ENCODE peak calls at places on chromosomes 6 and 20, in six cellular contexts. T, U, V, J, Y and N are unnamed samples. For H3K79me2, the result is how much of the 10 kb centered on the place peaks cover.

GRCh38 chr6:112938656-112939055 is 591.5 kb downstream of the RFPL4B start:
- DNase-seq in J (peak), Y (no peak), U (peak), V (no peak), T (no peak), N (peak)

GRCh38 chr6:127907960-127908640 is 7.2 kb upstream of the THEMIS start:
- DNase-seq in J (no peak), V (no peak), U (no peak), Y (no peak), T (no peak), N (no peak)

GRCh38 chr6:17388365-17388764 is 5.0 kb upstream of the CAP2 start:
- DNase-seq in V (no peak), T (no peak), U (no peak), J (no peak), Y (no peak), N (peak)

GRCh38 chr6:121925024-121925423 is 474.4 kb upstream of the HSF2 start:
- DNase-seq in Y (no peak), T (no peak), J (no peak), U (peak), V (no peak), N (no peak)

GRCh38 chr6:102517506-102517905 is 1124.0 kb downstream of the GRIK2 start:
- DNase-seq in U (no peak), V (no peak), J (no peak), T (no peak), Y (no peak), N (no peak)

GRCh38 chr6:132760256-132760655 is 2.6 kb upstream of the VNN2 start:
- DNase-seq in U (no peak), V (no peak), Y (no peak), J (no peak), T (no peak), N (no peak)

GRCh38 chr6:167930300-167930699 is 67.2 kb upstream of the KIF25 start:
- DNase-seq in V (no peak), T (no peak), J (no peak), Y (no peak), U (peak), N (peak)

GRCh38 chr6:28542440-28543293 is 17.0 kb downstream of the GPX5 start:
- DNase-seq in U (peak), J (peak), T (peak), Y (peak), V (peak), N (peak)

GRCh38 chr20:61120595-61121515 is 131.2 kb upstream of the CDH4 start:
- DNase-seq in J (peak), V (peak), U (peak), Y (no peak), T (peak), N (peak)

GRCh38 chr6:96340164-96340563 is 181.4 kb upstream of the UFL1 start:
- DNase-seq in Y (no peak), J (no peak), T (no peak), U (no peak), V (no peak), N (no peak)

GRCh38 chr20:20743511-20744169 is 31.2 kb upstream of the RALGAPA2 start:
- DNase-seq in T (no peak), V (peak), U (peak), J (no peak), Y (no peak), N (no peak)

GRCh38 chr6:43509142-43509983 is 783 bp downstream of the LRRC73 start:
- DNase-seq in U (no peak), J (no peak), T (peak), V (no peak), Y (no peak), N (no peak)

GRCh38 chr6:159919011-159919511 is 28.3 kb downstream of the MAS1 start:
- DNase-seq in Y (no peak), U (peak), J (no peak), T (no peak), V (no peak), N (no peak)

DNA sequence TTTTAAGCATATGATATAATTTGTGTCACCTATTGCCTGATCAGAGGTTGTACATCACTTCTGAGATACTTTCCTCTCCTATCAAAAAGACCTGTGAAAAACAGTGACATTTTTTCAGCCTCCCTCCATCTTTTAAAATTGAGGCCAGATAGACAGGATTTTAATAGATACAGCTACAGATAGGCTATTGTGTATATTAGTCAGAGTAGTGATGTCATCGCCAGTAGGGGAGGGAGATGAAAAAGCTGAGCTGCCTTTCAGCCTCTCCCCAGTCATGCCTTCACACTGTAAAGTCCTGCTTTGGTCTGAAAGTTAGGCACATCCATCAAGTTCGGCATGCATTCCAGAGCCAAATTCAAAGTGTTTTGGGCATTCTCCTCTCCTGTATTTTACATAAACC is 7.9 kb upstream of the PABPC1L start:
- DNase-seq in U (peak), T (no peak), Y (no peak), J (no peak), V (no peak), N (peak)
- H3K79me2 ChIP-seq in U (half or more), T (half or more), Y (half or more), J (half or more), V (half or more), N (half or more)

GRCh38 chr6:170510631-170511030 is 42.5 kb downstream of the PSMB1 start:
- DNase-seq in J (no peak), U (no peak), V (no peak), T (no peak), Y (no peak), N (no peak)
- H3K79me2 ChIP-seq in J (under half), U (under half), V (under half), T (under half), Y (under half), N (under half)

DNA sequence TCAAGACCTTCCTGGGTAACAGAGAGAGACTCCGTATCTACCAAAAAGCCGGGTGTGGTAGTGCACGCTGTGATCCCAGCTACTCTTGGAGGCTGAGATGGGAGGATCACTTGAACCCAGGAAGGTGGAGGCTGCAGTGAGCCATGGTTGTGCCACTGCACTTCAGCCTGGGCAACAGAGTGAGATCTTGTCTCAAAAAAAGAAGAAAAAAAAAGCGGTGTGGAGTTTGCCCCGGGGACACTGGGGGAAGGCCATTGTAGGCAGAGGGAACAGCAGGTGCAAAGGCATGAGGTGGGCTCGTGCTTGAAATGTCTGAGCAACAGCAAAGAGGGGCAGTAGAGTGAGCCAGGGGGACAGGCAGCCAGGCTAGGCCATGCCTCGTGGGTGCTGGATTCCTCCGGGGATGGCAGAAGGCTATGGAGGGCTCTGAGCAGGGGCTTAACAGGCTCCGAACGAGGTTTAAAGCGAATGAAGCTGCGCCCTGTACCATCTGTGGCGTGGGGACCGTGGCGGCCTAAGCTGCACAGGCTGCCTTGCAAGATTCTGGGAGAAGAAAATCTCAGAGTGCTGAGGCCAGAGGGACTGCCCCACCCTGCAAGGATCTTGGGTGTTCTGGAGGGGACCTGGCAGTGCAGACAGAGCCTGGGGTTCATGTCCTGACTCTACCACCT is 36.9 kb upstream of the NOL4L start:
- DNase-seq in T (no peak), V (no peak), J (no peak), U (no peak), Y (no peak), N (no peak)
- H3K79me2 ChIP-seq in T (under half), V (under half), J (under half), U (under half), Y (under half), N (under half)

GRCh38 chr20:31699801-31700728 is 22.6 kb downstream of the BCL2L1 start:
- DNase-seq in V (no peak), U (no peak), Y (no peak), T (no peak), J (no peak), N (no peak)

GRCh38 chr20:31701591-31701990 is 21.1 kb downstream of the BCL2L1 start:
- DNase-seq in V (no peak), T (no peak), U (no peak), Y (no peak), J (no peak), N (no peak)

GRCh38 chr20:31698243-31698802 is 24.3 kb downstream of the BCL2L1 start:
- DNase-seq in U (no peak), V (no peak), T (no peak), J (no peak), Y (no peak), N (no peak)

GRCh38 chr20:31700747-31701146 is 21.9 kb downstream of the BCL2L1 start:
- DNase-seq in J (no peak), T (no peak), U (no peak), Y (no peak), V (no peak), N (no peak)

DNA sequence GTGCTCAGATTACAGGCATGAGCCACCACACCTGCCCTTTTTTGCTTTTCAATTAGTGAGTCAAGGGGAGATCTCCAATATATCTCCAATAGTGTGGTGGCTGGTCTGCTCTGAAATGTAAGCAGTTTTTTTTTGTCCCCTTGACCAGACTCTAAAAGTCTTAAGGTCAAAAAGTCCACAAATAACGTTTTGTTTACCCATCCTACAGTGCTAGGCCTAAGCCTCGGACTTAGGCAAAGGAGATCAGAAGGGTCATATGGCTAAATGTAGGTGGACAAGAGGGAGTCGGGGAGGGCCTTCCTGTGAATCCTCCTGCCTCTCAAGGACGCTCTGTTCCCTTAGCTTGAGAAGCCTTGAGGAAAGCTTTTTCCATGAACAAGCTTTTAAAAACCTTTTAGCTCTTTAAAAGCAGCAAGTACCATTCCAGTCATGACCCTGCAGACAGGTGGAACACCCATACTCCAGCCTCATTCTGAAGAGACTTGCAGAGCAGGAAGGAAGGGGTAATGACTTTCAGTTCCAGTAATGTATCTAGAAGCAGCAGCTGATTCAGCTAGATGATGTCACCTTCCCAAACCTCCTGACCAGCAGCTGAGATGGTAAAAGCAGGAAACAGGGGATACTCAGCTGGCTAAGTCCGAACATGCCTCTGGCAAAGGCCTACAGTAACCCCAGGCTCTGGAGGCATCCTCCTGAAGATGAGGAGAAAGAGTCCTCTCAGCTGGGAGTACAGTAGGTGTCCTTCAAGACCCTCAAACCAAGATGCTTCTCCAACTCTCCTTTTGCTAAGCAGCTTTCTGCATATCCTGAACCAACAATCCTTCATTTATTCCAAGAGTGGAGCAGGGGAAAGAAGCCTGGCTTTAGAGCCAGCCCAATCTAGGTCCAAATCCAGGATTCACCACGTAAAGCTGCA is 23.6 kb downstream of the BCL2L1 start:
- DNase-seq in J (peak), T (no peak), Y (peak), V (peak), U (peak), N (peak)
- H3K79me2 ChIP-seq in J (half or more), T (half or more), Y (half or more), V (half or more), U (half or more), N (half or more)